ENCODE peak calls at places on chromosomes 3 and 15, in nine cellular contexts. K, O, F, P, W, Z, Y, H and A are unnamed samples.

GRCh38 chr15:99118258-99118632 is 13.4 kb downstream of the SYNM start:
- DNase-seq in Y (no peak), H (no peak), Z (no peak), F (no peak), P (no peak), O (no peak), W (no peak), K (no peak), A (no peak)

GRCh38 chr3:133896002-133896761 is 500 bp upstream of the RAB6B start:
- DNase-seq in Z (no peak), H (peak; percentile 26), K (no peak), Y (no peak), F (no peak), O (no peak), W (no peak), P (no peak), A (no peak)

GRCh38 chr15:77629070-77630030 is 3.4 kb downstream of the LINGO1 start:
- DNase-seq in Z (no peak), P (peak; percentile 75), K (no peak), F (no peak), H (no peak), O (no peak), Y (no peak), W (no peak), A (no peak)

GRCh38 chr15:85748176-85748575 is 46.5 kb downstream of the KLHL25 start:
- DNase-seq in F (no peak), O (no peak), K (peak; percentile 40), Z (no peak), Y (no peak), W (peak; percentile 17), H (no peak), P (no peak), A (peak; percentile 46)

GRCh38 chr15:62889734-62890505 is 152.6 kb upstream of the TPM1 start:
- DNase-seq in Y (no peak), Z (peak; percentile 57), H (no peak), F (no peak), P (no peak), O (no peak), W (no peak), K (peak; percentile 40), A (no peak)

GRCh38 chr3:16449369-16449768 is 64.1 kb downstream of the RFTN1 start:
- DNase-seq in K (no peak), H (no peak), W (no peak), F (no peak), Z (no peak), O (no peak), Y (no peak), P (no peak), A (no peak)

GRCh38 chr3:24674261-24674660 is 179.6 kb upstream of the THRB start:
- DNase-seq in H (no peak), Y (no peak), Z (no peak), K (no peak), F (no peak), O (no peak), W (no peak), P (no peak), A (no peak)

GRCh38 chr3:123262226-123262625 is 60.5 kb downstream of the SEC22A start:
- DNase-seq in H (no peak), Z (no peak), O (no peak), Y (no peak), W (no peak), K (no peak), P (no peak), F (no peak), A (no peak)

GRCh38 chr3:24377218-24377993 is 117.2 kb downstream of the THRB start:
- DNase-seq in Z (no peak), O (no peak), F (no peak), W (no peak), P (no peak), H (no peak), Y (peak; percentile 19), K (peak; percentile 64), A (no peak)

GRCh38 chr15:64687167-64688085 is 88.0 kb downstream of the RBPMS2 start:
- DNase-seq in P (no peak), Z (no peak), F (peak; percentile 46), H (no peak), K (no peak), Y (no peak), O (no peak), W (no peak), A (peak; percentile 40)

GRCh38 chr3:113210608-113211369 is 568 bp upstream of the BOC start:
- DNase-seq in P (peak; percentile 29), O (no peak), K (peak; percentile 80), W (no peak), F (peak; percentile 56), Z (no peak), Y (no peak), H (no peak), A (no peak)

GRCh38 chr3:129794319-129795201 is 99.0 kb downstream of the TMCC1 start:
- DNase-seq in W (peak; percentile 58), Y (no peak), F (peak; percentile 31), O (peak; percentile 29), P (peak; percentile 14), K (peak; percentile 63), Z (peak; percentile 77), H (peak; percentile 84), A (peak; percentile 78)

GRCh38 chr3:100603449-100603848 is 6.0 kb upstream of the ADGRG7 start:
- DNase-seq in O (peak; percentile 6), Z (peak; percentile 59), Y (no peak), H (no peak), P (peak; percentile 40), W (no peak), F (no peak), K (no peak), A (no peak)

GRCh38 chr3:168884353-168884903 is 779.1 kb downstream of the MECOM start:
- DNase-seq in W (peak; percentile 50), H (no peak), Y (peak; percentile 51), F (peak; percentile 41), Z (peak; percentile 31), K (no peak), P (no peak), O (no peak), A (no peak)

GRCh38 chr3:160546727-160547126 is 18.6 kb downstream of the KPNA4 start:
- DNase-seq in Y (no peak), K (no peak), P (no peak), O (no peak), F (no peak), Z (no peak), W (no peak), H (no peak), A (no peak)

GRCh38 chr3:49673131-49673714 is 928 bp upstream of the APEH start:
- DNase-seq in F (peak; percentile 21), Z (peak; percentile 43), K (no peak), W (no peak), H (no peak), P (no peak), Y (no peak), O (peak; percentile 51), A (no peak)

GRCh38 chr15:22786868-22787698 is 639 bp downstream of the NIPA1 start:
- DNase-seq in K (no peak), H (no peak), O (peak; percentile 63), Z (peak; percentile 38), Y (no peak), P (peak; percentile 66), F (peak; percentile 22), W (peak; percentile 30), A (peak; percentile 80)

GRCh38 chr3:105899528-105899927 is 30.7 kb upstream of the CBLB start:
- DNase-seq in K (no peak), F (no peak), P (no peak), Y (no peak), W (no peak), Z (peak; percentile 25), O (no peak), H (no peak), A (no peak)

GRCh38 chr3:108414007-108414406 is 96.4 kb downstream of the MYH15 start:
- DNase-seq in W (no peak), Z (no peak), K (no peak), O (no peak), H (no peak), Y (no peak), F (peak; percentile 22), P (no peak), A (no peak)

GRCh38 chr3:66463054-66463631 is 37.7 kb downstream of the LRIG1 start:
- DNase-seq in H (no peak), P (no peak), Y (no peak), K (no peak), Z (peak; percentile 22), W (no peak), O (no peak), F (no peak), A (no peak)
- H3K4me1 ChIP-seq in H (peaks cover 29% of the 10 kb centered on the region), P (no peaks in the 10 kb centered on the region), Y (peaks cover 22% of the 10 kb centered on the region), K (peaks cover 79% of the 10 kb centered on the region), Z (peaks cover 13% of the 10 kb centered on the region), W (peaks cover 24% of the 10 kb centered on the region), O (peaks cover 27% of the 10 kb centered on the region), F (no peaks in the 10 kb centered on the region), A (no peaks in the 10 kb centered on the region)

DNA sequence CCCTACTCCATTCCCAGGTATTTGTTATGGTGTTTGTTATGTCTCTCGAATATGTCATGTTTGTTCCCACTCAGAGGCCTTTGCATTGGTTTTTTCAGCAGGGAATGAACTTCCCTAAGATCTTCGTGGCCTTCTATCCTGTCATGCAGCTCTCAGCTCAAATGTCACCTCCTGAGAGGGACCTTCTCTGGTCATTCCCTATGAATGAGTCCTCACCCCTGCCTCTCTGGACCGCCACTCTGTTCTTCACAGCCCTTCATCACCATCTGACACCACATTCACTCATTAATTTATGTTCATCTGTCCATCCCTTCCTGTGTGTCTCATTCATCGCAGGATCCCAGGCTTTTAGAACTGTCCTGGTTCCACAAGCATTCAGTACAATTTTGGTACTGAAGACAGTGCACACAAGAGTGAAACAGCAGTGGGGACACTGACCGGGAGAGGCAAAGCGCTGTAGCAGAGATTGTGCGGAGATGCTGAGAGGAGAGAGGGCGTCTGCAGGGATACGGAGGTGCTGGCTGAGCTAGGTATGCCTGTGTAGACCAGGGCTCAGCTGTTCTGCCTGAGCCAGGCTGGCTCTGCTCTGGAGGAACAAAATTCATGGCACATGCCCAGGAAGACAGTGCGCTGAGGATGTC is 132.3 kb downstream of the CHCHD6 start:
- DNase-seq in Y (no peak), Z (no peak), O (no peak), P (no peak), F (no peak), H (no peak), K (peak; percentile 50), W (no peak), A (no peak)
- TF ChIP-seq CTCF in Y (no peak), Z (no peak), O (no peak), P (no peak), F (no peak), H (no peak), K (no peak), W (no peak), A (no peak)

DNA sequence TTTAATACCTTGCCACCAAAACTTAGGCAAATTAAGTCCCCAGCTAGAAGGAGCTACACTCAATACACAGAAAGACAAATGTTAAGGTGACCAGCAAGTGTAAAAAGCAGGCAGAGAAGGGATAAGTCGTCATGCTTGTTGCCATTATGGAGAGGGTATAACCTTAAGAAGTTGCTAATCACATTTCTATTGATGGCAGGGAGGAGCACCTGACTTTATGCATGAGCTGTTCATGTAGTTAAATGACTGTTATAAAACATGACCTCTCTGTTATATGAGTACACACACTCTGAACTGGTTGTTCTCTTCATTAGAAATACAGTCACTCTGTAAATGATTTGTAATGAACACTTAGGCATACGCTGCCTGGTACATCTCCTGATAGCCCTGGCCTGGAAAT is 6.6 kb upstream of the CCNL1 start:
- DNase-seq in F (no peak), W (no peak), H (no peak), K (no peak), Y (no peak), Z (no peak), O (no peak), P (no peak), A (no peak)
- H3K27ac ChIP-seq in F (no peak overlapping the region), W (peak overlapping the region; percentile 44), H (no peak overlapping the region), K (no peak overlapping the region), Y (no peak overlapping the region), Z (no peak overlapping the region), O (no peak overlapping the region), P (no peak overlapping the region), A (no peak overlapping the region)

GRCh38 chr15:60563539-60564404 is 84.8 kb upstream of the ICE2 start:
- DNase-seq in Z (no peak), P (no peak), K (no peak), H (no peak), W (no peak), Y (no peak), F (no peak), O (no peak), A (no peak)
- H3K4me1 ChIP-seq in Z (no peaks in the 10 kb centered on the region), P (no peaks in the 10 kb centered on the region), K (no peaks in the 10 kb centered on the region), H (peaks cover 10% of the 10 kb centered on the region), W (peaks cover 3% of the 10 kb centered on the region), Y (no peaks in the 10 kb centered on the region), F (peaks cover 4% of the 10 kb centered on the region), O (peaks cover 23% of the 10 kb centered on the region), A (peaks cover 69% of the 10 kb centered on the region)